ENCODE peak calls at places on chromosome 4, in nine cellular contexts. F is NCI-H460; E is fibroblast of lung; N is upper lobe of right lung; V is stimulated activated CD4-positive, alpha-beta T cell treated with anti-CD3 and anti-CD28 coated beads, Interleukin-12 subunit alpha, Interleukin-12 subunit beta, amount 100 ng/mL, for 24 hours; T is NCI-H1092 treated with DMSO at 0.1 percent for 48 hours; Y is left lung; H is DMS79 treated with DMSO at 0.1 percent for 48 hours; M is progenitor cell of endocrine pancreas. Q is an unnamed sample.

GRCh38 chr4:136316961-136317360 is 1215.3 kb downstream of the PCDH18 start:
- DNase-seq in M (no peak), H (no peak), T (no peak), N (no peak), F (no peak), E (no peak), Y (no peak), V (no peak), Q (no peak)

GRCh38 chr4:6123116-6123515 is 77.2 kb downstream of the JAKMIP1 start:
- DNase-seq in T (no peak), H (no peak), V (no peak), N (no peak), E (no peak), M (no peak), F (no peak), Y (no peak), Q (no peak)

GRCh38 chr4:177124436-177124835 is 185.2 kb upstream of the NEIL3 start:
- DNase-seq in F (no peak), M (no peak), Y (no peak), T (no peak), E (no peak), H (no peak), N (no peak), V (no peak), Q (no peak)

GRCh38 chr4:78520808-78521226 is 30.8 kb upstream of the ANXA3 start:
- DNase-seq in Y (no peak), E (peak), M (no peak), F (no peak), N (no peak), T (no peak), H (no peak), V (no peak), Q (no peak)

GRCh38 chr4:89303177-89303576 is 4.4 kb downstream of the GPRIN3 start:
- DNase-seq in N (peak), M (no peak), T (peak), H (no peak), V (no peak), F (peak), Y (no peak), E (no peak), Q (no peak)

GRCh38 chr4:118224239-118224829 is 128.5 kb downstream of the PRSS12 start:
- DNase-seq in T (peak), Y (no peak), H (peak), F (peak), N (no peak), M (no peak), E (peak), V (no peak), Q (peak)

GRCh38 chr4:85132570-85132969 is 166.1 kb upstream of the WDFY3 start:
- DNase-seq in H (no peak), V (no peak), E (no peak), M (no peak), Y (no peak), F (no peak), T (no peak), N (no peak), Q (no peak)

GRCh38 chr4:47729086-47729763 is 108.6 kb downstream of the CORIN start:
- DNase-seq in E (no peak), F (no peak), V (no peak), N (no peak), M (no peak), H (no peak), Y (no peak), T (no peak), Q (no peak)

GRCh38 chr4:83251074-83251835 is 33.3 kb downstream of the COQ2 start:
- DNase-seq in E (no peak), H (no peak), V (no peak), Y (no peak), T (no peak), N (no peak), F (no peak), M (no peak), Q (no peak)

GRCh38 chr4:10101559-10102192 is 14.9 kb downstream of the WDR1 start:
- DNase-seq in H (peak), E (no peak), T (no peak), N (no peak), M (no peak), V (no peak), Y (no peak), F (no peak), Q (no peak)

GRCh38 chr4:183831026-183831446 is 74.1 kb upstream of the STOX2 start:
- DNase-seq in N (no peak), Y (no peak), V (no peak), E (no peak), H (no peak), M (no peak), F (no peak), T (no peak), Q (no peak)

GRCh38 chr4:139872274-139872673 is 206.7 kb downstream of the MGST2 start:
- DNase-seq in Y (no peak), F (peak), H (no peak), V (no peak), N (no peak), E (peak), T (no peak), M (no peak), Q (no peak)

GRCh38 chr4:141458501-141458900 is 177.9 kb upstream of the IL15 start:
- DNase-seq in E (no peak), M (no peak), H (no peak), T (no peak), Y (no peak), F (no peak), V (no peak), N (no peak), Q (no peak)

GRCh38 chr4:8846046-8846720 is 25.5 kb downstream of the HMX1 start:
- DNase-seq in V (no peak), H (no peak), M (no peak), E (no peak), T (no peak), Y (peak), N (peak), F (no peak), Q (no peak)

GRCh38 chr4:1204286-1204827 is 32.0 kb upstream of the SPON2 start:
- DNase-seq in M (no peak), V (no peak), F (no peak), Y (no peak), H (no peak), E (no peak), N (peak), T (no peak), Q (no peak)

GRCh38 chr4:14646831-14647230 is 355.4 kb upstream of the CPEB2 start:
- DNase-seq in Y (no peak), T (no peak), F (no peak), V (no peak), H (no peak), E (peak), N (no peak), M (no peak), Q (no peak)

GRCh38 chr4:158176108-158176507 is 3.3 kb upstream of the GASK1B start:
- DNase-seq in E (peak), V (no peak), M (no peak), H (no peak), N (peak), F (no peak), Y (peak), T (no peak), Q (no peak)

GRCh38 chr4:185307136-185307950 is 88.4 kb downstream of the LRP2BP start:
- DNase-seq in V (no peak), N (no peak), F (no peak), T (no peak), E (peak), H (no peak), Y (no peak), M (no peak), Q (no peak)

GRCh38 chr4:147787204-147787603 is 55.3 kb downstream of the ARHGAP10 start:
- DNase-seq in T (no peak), N (no peak), Y (no peak), H (no peak), F (no peak), M (no peak), V (no peak), E (peak), Q (no peak)

GRCh38 chr4:174317531-174317930 is 33.8 kb downstream of the CEP44 start:
- DNase-seq in V (no peak), E (no peak), M (no peak), T (peak), N (no peak), Y (no peak), F (peak), H (no peak), Q (no peak)

GRCh38 chr4:40731792-40732245 is 17.9 kb upstream of the NSUN7 start:
- DNase-seq in T (peak), H (peak), E (no peak), F (no peak), V (no peak), N (peak), Y (peak), M (no peak), Q (no peak)

GRCh38 chr4:48575964-48576363 is 85.9 kb downstream of the ZAR1 start:
- DNase-seq in T (no peak), F (no peak), E (peak), N (no peak), Y (no peak), M (no peak), V (no peak), H (no peak), Q (no peak)

GRCh38 chr4:100422911-100423310 is 94.9 kb downstream of the EMCN start:
- DNase-seq in V (no peak), E (peak), T (no peak), Y (no peak), N (no peak), M (no peak), F (no peak), H (no peak), Q (no peak)

GRCh38 chr4:157992038-157992706 is 180.7 kb downstream of the GASK1B start:
- DNase-seq in T (peak), N (no peak), E (peak), H (peak), Y (no peak), F (peak), M (peak), V (no peak), Q (peak)

GRCh38 chr4:153522800-153523089 is 56.6 kb downstream of the TMEM131L start:
- DNase-seq in N (no peak), T (no peak), H (no peak), E (no peak), M (no peak), Y (no peak), V (no peak), F (no peak), Q (no peak)

GRCh38 chr4:4327652-4328121 is 37.6 kb downstream of the ZBTB49 start:
- DNase-seq in T (no peak), V (no peak), M (peak), Y (no peak), E (no peak), F (no peak), H (no peak), N (peak), Q (peak)

GRCh38 chr4:54783402-54784110 is 125.8 kb downstream of the KIT start:
- DNase-seq in H (no peak), E (no peak), N (no peak), V (no peak), M (no peak), Y (no peak), T (no peak), F (no peak), Q (no peak)

GRCh38 chr4:78624048-78624447 is 72.5 kb downstream of the ANXA3 start:
- DNase-seq in N (no peak), V (no peak), M (no peak), E (no peak), Y (no peak), F (no peak), H (no peak), T (no peak), Q (peak)

GRCh38 chr4:56804551-56804950 is 16.9 kb downstream of the SPINK2 start:
- DNase-seq in Y (no peak), T (no peak), F (no peak), V (no peak), H (no peak), N (no peak), M (no peak), E (peak), Q (no peak)

GRCh38 chr4:184408021-184408710 is 66.2 kb downstream of the IRF2 start:
- DNase-seq in H (no peak), V (no peak), F (no peak), T (no peak), E (peak), N (no peak), M (no peak), Y (no peak), Q (no peak)

GRCh38 chr4:71268156-71268555 is 70.7 kb upstream of the SLC4A4 start:
- DNase-seq in H (no peak), Y (no peak), M (no peak), N (no peak), E (peak), V (no peak), T (no peak), F (no peak), Q (no peak)

GRCh38 chr4:26369132-26370036 is 48.6 kb downstream of the RBPJ start:
- DNase-seq in N (no peak), F (no peak), H (no peak), Y (no peak), T (no peak), M (no peak), V (no peak), E (peak), Q (no peak)

GRCh38 chr4:3436798-3437581 is 4.8 kb upstream of the HGFAC start:
- DNase-seq in N (peak), F (peak), V (no peak), E (peak), M (no peak), Y (peak), H (peak), T (no peak), Q (peak)

Q was measured in erythroblast.